ENCODE peak calls at places on chromosomes 6 and 20, in ten cellular contexts. U, F, G, H, R, X, B, O, M and T are unnamed samples.

GRCh38 chr6:11628562-11628961 is 91.0 kb downstream of the TMEM170B start:
- DNase-seq in U (no peak), F (no peak), G (no peak), H (no peak), R (no peak), X (peak; percentile 39), B (no peak), O (no peak), M (no peak), T (no peak)

GRCh38 chr6:100913400-100914276 is 32.5 kb upstream of the ASCC3 start:
- DNase-seq in U (no peak), F (no peak), G (no peak), H (no peak), R (no peak), X (no peak), B (no peak), O (no peak), M (peak; percentile 71), T (no peak)

GRCh38 chr6:134317471-134318131 is at the start of gene SGK1:
- DNase-seq in U (no peak), F (no peak), G (peak; percentile 25), H (peak; percentile 17), R (no peak), X (no peak), B (no peak), O (peak; percentile 58), M (peak; percentile 43), T (peak; percentile 31)

GRCh38 chr20:49768204-49769124 is 44.2 kb upstream of the SLC9A8 start:
- DNase-seq in U (peak; percentile 75), F (no peak), G (no peak), H (peak; percentile 81), R (peak; percentile 66), X (peak; percentile 97), B (peak; percentile 31), O (peak; percentile 77), M (peak; percentile 79), T (peak; percentile 34)

GRCh38 chr6:147618927-147619326 is 110.4 kb downstream of the SAMD5 start:
- DNase-seq in U (no peak), F (no peak), G (no peak), H (no peak), R (no peak), X (no peak), B (no peak), O (peak; percentile 93), M (peak; percentile 37), T (no peak)

GRCh38 chr20:24952376-24953203 is 3.5 kb downstream of the CST7 start:
- DNase-seq in U (no peak), F (no peak), G (no peak), H (no peak), R (no peak), X (no peak), B (no peak), O (no peak), M (no peak), T (no peak)

GRCh38 chr6:89530982-89531381 is 98.0 kb downstream of the ANKRD6 start:
- DNase-seq in U (no peak), F (no peak), G (no peak), H (no peak), R (no peak), X (no peak), B (no peak), O (no peak), M (no peak), T (peak; percentile 71)

GRCh38 chr6:81838031-81838430 is 85.5 kb upstream of the TENT5A start:
- DNase-seq in U (no peak), F (no peak), G (peak; percentile 35), H (no peak), R (peak; percentile 4), X (no peak), B (no peak), O (no peak), M (peak; percentile 48), T (no peak)

GRCh38 chr6:158568549-158568948 is 8.7 kb downstream of the TMEM181 start:
- DNase-seq in U (no peak), F (no peak), G (no peak), H (no peak), R (no peak), X (no peak), B (no peak), O (no peak), M (no peak), T (no peak)

GRCh38 chr6:84791927-84792326 is 27.5 kb upstream of the TBX18 start:
- DNase-seq in U (no peak), F (no peak), G (no peak), H (no peak), R (no peak), X (no peak), B (no peak), O (no peak), M (no peak), T (no peak)
- H3K4me3 ChIP-seq in U (no peak overlapping the region), F (no peak overlapping the region), G (no peak overlapping the region), H (no peak overlapping the region), R (no peak overlapping the region), X (no peak overlapping the region), B (no peak overlapping the region), O (no peak overlapping the region), M (no peak overlapping the region), T (no peak overlapping the region)

DNA sequence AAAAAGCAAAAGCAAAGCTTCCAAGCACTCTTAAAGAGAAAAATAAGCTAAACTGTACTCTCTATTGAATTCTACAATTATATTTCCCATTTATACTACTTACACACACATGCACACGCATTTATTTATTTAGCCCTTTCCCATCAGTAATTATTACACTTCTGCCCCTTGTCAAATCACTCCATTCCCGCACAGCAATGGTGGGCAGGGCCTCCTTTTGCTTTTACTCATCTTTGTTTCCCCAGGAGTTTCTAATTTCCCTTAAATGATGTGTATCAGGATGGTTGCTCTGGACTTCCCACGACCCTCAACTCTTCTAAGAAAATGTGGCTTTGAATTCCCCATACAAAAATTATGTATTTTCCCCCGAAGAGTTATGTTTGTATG is 19.9 kb downstream of the PXT1 start:
- DNase-seq in U (no peak), F (no peak), G (no peak), H (no peak), R (no peak), X (no peak), B (no peak), O (no peak), M (no peak), T (no peak)
- H3K27ac ChIP-seq in U (no peak overlapping the region), F (peak overlapping the region; percentile 67), G (peak overlapping the region; percentile 73), H (peak overlapping the region; percentile 84), R (peak overlapping the region; percentile 85), X (peak overlapping the region; percentile 48), B (peak overlapping the region; percentile 81), O (peak overlapping the region; percentile 6), M (peak overlapping the region; percentile 78), T (peak overlapping the region; percentile 73)

DNA sequence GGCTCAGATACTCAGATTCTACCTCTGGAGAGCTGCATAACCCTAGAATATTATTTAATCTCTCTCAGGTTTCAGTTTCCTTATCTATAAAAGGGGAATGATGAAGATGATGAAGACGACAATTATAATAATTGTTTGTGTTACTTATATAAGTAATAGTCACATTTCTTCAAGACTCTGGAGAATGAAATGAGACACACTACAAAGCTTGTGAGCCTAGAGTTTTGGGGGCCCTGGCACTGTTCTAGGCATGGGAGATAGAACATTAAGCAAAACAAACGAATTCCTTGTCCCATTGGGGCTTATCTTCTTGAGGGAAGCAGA is 5.4 kb upstream of the ZNF217 start:
- DNase-seq in U (no peak), F (no peak), G (no peak), H (no peak), R (no peak), X (no peak), B (no peak), O (no peak), M (no peak), T (no peak)
- H3K4me3 ChIP-seq in U (no peak overlapping the region), F (no peak overlapping the region), G (no peak overlapping the region), H (no peak overlapping the region), R (no peak overlapping the region), X (no peak overlapping the region), B (no peak overlapping the region), O (no peak overlapping the region), M (no peak overlapping the region), T (no peak overlapping the region)

DNA sequence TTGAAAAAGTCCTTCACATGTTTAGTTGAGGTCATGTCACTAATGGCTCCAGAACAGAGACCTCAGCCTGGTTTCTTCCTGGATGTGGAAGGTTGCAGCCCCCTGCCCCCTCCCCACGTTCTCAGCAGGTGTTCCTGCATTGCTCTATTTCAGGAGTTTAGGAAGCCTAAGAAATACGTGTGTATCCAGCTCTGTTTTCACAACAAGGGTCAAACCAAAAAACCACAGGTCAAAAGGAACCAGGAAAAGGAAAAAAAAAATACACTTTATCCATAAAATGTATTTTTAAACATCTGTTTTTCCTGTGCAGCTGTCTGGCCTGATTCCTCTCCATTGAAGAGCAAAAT is 107.9 kb upstream of the PLEKHG1 start:
- DNase-seq in U (no peak), F (no peak), G (no peak), H (no peak), R (no peak), X (no peak), B (no peak), O (no peak), M (no peak), T (no peak)
- H3K27ac ChIP-seq in U (no peak overlapping the region), F (peak overlapping the region; percentile 24), G (no peak overlapping the region), H (no peak overlapping the region), R (peak overlapping the region; percentile 28), X (no peak overlapping the region), B (no peak overlapping the region), O (no peak overlapping the region), M (peak overlapping the region; percentile 20), T (no peak overlapping the region)

DNA sequence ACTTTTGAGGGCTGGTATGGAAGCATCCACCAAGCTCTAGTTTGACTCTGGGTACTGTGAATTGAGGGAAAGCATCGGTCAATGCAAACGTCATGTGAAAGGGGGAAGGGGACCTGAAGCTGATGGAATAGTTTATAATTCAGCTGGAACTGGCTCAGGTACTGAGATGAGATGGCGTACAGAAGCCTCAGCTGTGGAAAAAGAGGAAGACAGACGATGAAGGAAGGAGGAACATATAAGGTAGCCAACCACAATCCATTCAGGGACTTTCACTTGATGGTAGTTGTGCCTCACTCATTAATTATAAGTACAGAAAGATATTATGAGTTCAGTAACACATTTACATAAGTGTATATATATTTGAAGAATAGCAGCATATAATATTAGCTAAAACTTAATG is 2.7 kb downstream of the CALHM5 start:
- DNase-seq in U (no peak), F (no peak), G (no peak), H (no peak), R (no peak), X (peak; percentile 38), B (no peak), O (no peak), M (no peak), T (no peak)
- H3K4me3 ChIP-seq in U (no peak overlapping the region), F (no peak overlapping the region), G (no peak overlapping the region), H (no peak overlapping the region), R (no peak overlapping the region), X (no peak overlapping the region), B (no peak overlapping the region), O (no peak overlapping the region), M (no peak overlapping the region), T (no peak overlapping the region)